ENCODE peak calls at places on chromosome 13, in six cellular contexts. One of them, this sample, is unnamed.

GRCh38 chr13:20430296-20430695 is 95.4 kb downstream of the CRYL1 start:
- DNase-seq in GM12865: no peak
- DNase-seq in choroid plexus epithelial cell: no peak
- DNase-seq in hepatocyte: no peak
- DNase-seq in glutamatergic neuron: no peak
- DNase-seq in bronchial epithelial cell: no peak
- DNase-seq in this sample: no peak

GRCh38 chr13:20945952-20946383 is 43.4 kb upstream of the XPO4 start:
- DNase-seq in GM12865: no peak
- DNase-seq in choroid plexus epithelial cell: peak; percentile 32
- DNase-seq in hepatocyte: no peak
- DNase-seq in glutamatergic neuron: peak; percentile 31
- DNase-seq in bronchial epithelial cell: no peak
- DNase-seq in this sample: no peak

GRCh38 chr13:76330756-76331155 is 555.4 kb downstream of the KCTD12 start:
- DNase-seq in GM12865: no peak
- DNase-seq in choroid plexus epithelial cell: no peak
- DNase-seq in hepatocyte: no peak
- DNase-seq in glutamatergic neuron: no peak
- DNase-seq in bronchial epithelial cell: no peak
- DNase-seq in this sample: no peak

GRCh38 chr13:67120872-67121531 is 109.1 kb downstream of the PCDH9 start:
- DNase-seq in GM12865: no peak
- DNase-seq in choroid plexus epithelial cell: peak; percentile 50
- DNase-seq in hepatocyte: no peak
- DNase-seq in glutamatergic neuron: no peak
- DNase-seq in bronchial epithelial cell: peak; percentile 31
- DNase-seq in this sample: no peak

GRCh38 chr13:92769064-92769463 is 457.5 kb upstream of the GPC6 start:
- DNase-seq in GM12865: no peak
- DNase-seq in choroid plexus epithelial cell: peak; percentile 18
- DNase-seq in hepatocyte: no peak
- DNase-seq in glutamatergic neuron: no peak
- DNase-seq in bronchial epithelial cell: no peak
- DNase-seq in this sample: no peak

GRCh38 chr13:107450931-107451330 is 764.4 kb downstream of the LIG4 start:
- DNase-seq in GM12865: no peak
- DNase-seq in choroid plexus epithelial cell: peak; percentile 99
- DNase-seq in hepatocyte: no peak
- DNase-seq in glutamatergic neuron: no peak
- DNase-seq in bronchial epithelial cell: no peak
- DNase-seq in this sample: peak; percentile 99

GRCh38 chr13:51832471-51833152 is 12.4 kb downstream of the TMEM272 start:
- DNase-seq in GM12865: peak; percentile 55
- DNase-seq in choroid plexus epithelial cell: peak; percentile 54
- DNase-seq in hepatocyte: no peak
- DNase-seq in glutamatergic neuron: no peak
- DNase-seq in bronchial epithelial cell: no peak
- DNase-seq in this sample: no peak

GRCh38 chr13:101289764-101290163 is 126.5 kb downstream of the NALCN start:
- DNase-seq in GM12865: peak; percentile 13
- DNase-seq in choroid plexus epithelial cell: peak; percentile 90
- DNase-seq in hepatocyte: peak; percentile 64
- DNase-seq in glutamatergic neuron: peak; percentile 92
- DNase-seq in bronchial epithelial cell: peak; percentile 44
- DNase-seq in this sample: peak; percentile 80

GRCh38 chr13:113538689-113539058 is 45.9 kb upstream of the TFDP1 start:
- DNase-seq in GM12865: no peak
- DNase-seq in choroid plexus epithelial cell: no peak
- DNase-seq in hepatocyte: no peak
- DNase-seq in glutamatergic neuron: no peak
- DNase-seq in bronchial epithelial cell: no peak
- DNase-seq in this sample: no peak

GRCh38 chr13:85879014-85879413 is 79.8 kb upstream of the SLITRK6 start:
- DNase-seq in GM12865: no peak
- DNase-seq in choroid plexus epithelial cell: peak; percentile 2
- DNase-seq in hepatocyte: no peak
- DNase-seq in glutamatergic neuron: no peak
- DNase-seq in bronchial epithelial cell: peak; percentile 15
- DNase-seq in this sample: no peak

DNA sequence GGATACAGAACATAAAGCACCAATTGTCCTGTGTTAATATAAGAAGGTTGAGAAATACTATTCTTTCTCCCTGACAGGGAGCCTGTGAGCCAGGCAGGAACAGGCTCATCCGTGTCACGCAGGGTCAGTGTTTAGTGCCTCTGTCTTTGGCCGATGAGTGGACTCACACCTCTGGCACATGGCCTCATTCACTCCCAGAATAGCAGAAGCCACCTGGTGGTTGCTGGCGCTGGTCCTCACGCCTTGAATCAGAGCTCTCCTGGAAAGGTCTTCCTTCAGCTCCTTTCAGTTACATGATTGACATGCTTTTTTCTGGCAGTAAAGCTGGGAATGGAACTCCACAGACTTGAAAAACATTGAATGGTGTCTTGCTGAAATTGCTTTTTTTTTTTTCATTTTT is 28.1 kb upstream of the SIAH3 start:
- DNase-seq in GM12865: peak; percentile 31
- DNase-seq in choroid plexus epithelial cell: peak; percentile 9
- DNase-seq in hepatocyte: peak; percentile 32
- DNase-seq in glutamatergic neuron: peak; percentile 39
- DNase-seq in bronchial epithelial cell: peak; percentile 33
- DNase-seq in this sample: peak; percentile 9
- TF ChIP-seq CTCF in GM12865: peak; percentile 42
- TF ChIP-seq CTCF in choroid plexus epithelial cell: peak; percentile 35
- TF ChIP-seq CTCF in hepatocyte: peak; percentile 22
- TF ChIP-seq CTCF in glutamatergic neuron: no peak
- TF ChIP-seq CTCF in bronchial epithelial cell: peak; percentile 55
- TF ChIP-seq CTCF in this sample: peak; percentile 35

GRCh38 chr13:26132756-26133155 is 80.9 kb upstream of the SHISA2 start:
- DNase-seq in GM12865: no peak
- DNase-seq in choroid plexus epithelial cell: peak; percentile 43
- DNase-seq in hepatocyte: no peak
- DNase-seq in glutamatergic neuron: no peak
- DNase-seq in bronchial epithelial cell: peak; percentile 1
- DNase-seq in this sample: no peak
- TF ChIP-seq CTCF in GM12865: no peak
- TF ChIP-seq CTCF in choroid plexus epithelial cell: peak; percentile 51
- TF ChIP-seq CTCF in hepatocyte: peak; percentile 43
- TF ChIP-seq CTCF in glutamatergic neuron: no peak
- TF ChIP-seq CTCF in bronchial epithelial cell: no peak
- TF ChIP-seq CTCF in this sample: peak; percentile 24

GRCh38 chr13:95536629-95537241 is 15.8 kb upstream of the CLDN10 start:
- DNase-seq in GM12865: peak; percentile 35
- DNase-seq in choroid plexus epithelial cell: peak; percentile 65
- DNase-seq in hepatocyte: peak; percentile 43
- DNase-seq in glutamatergic neuron: no peak
- DNase-seq in bronchial epithelial cell: peak; percentile 44
- DNase-seq in this sample: peak; percentile 54
- TF ChIP-seq CTCF in GM12865: peak; percentile 19
- TF ChIP-seq CTCF in choroid plexus epithelial cell: peak; percentile 55
- TF ChIP-seq CTCF in hepatocyte: peak; percentile 59
- TF ChIP-seq CTCF in glutamatergic neuron: peak; percentile 57
- TF ChIP-seq CTCF in bronchial epithelial cell: peak; percentile 1
- TF ChIP-seq CTCF in this sample: peak; percentile 31

GRCh38 chr13:30332516-30333165 is 25.3 kb upstream of the KATNAL1 start:
- DNase-seq in GM12865: no peak
- DNase-seq in choroid plexus epithelial cell: no peak
- DNase-seq in hepatocyte: peak; percentile 22
- DNase-seq in glutamatergic neuron: no peak
- DNase-seq in bronchial epithelial cell: no peak
- DNase-seq in this sample: no peak

GRCh38 chr13:30337061-30337601 is 29.8 kb upstream of the KATNAL1 start:
- DNase-seq in GM12865: no peak
- DNase-seq in choroid plexus epithelial cell: no peak
- DNase-seq in hepatocyte: no peak
- DNase-seq in glutamatergic neuron: no peak
- DNase-seq in bronchial epithelial cell: no peak
- DNase-seq in this sample: no peak

GRCh38 chr13:30333601-30334000 is 26.2 kb upstream of the KATNAL1 start:
- DNase-seq in GM12865: no peak
- DNase-seq in choroid plexus epithelial cell: no peak
- DNase-seq in hepatocyte: no peak
- DNase-seq in glutamatergic neuron: no peak
- DNase-seq in bronchial epithelial cell: no peak
- DNase-seq in this sample: no peak

GRCh38 chr13:30331331-30331771 is 24.0 kb upstream of the KATNAL1 start:
- DNase-seq in GM12865: no peak
- DNase-seq in choroid plexus epithelial cell: no peak
- DNase-seq in hepatocyte: no peak
- DNase-seq in glutamatergic neuron: no peak
- DNase-seq in bronchial epithelial cell: no peak
- DNase-seq in this sample: no peak

DNA sequence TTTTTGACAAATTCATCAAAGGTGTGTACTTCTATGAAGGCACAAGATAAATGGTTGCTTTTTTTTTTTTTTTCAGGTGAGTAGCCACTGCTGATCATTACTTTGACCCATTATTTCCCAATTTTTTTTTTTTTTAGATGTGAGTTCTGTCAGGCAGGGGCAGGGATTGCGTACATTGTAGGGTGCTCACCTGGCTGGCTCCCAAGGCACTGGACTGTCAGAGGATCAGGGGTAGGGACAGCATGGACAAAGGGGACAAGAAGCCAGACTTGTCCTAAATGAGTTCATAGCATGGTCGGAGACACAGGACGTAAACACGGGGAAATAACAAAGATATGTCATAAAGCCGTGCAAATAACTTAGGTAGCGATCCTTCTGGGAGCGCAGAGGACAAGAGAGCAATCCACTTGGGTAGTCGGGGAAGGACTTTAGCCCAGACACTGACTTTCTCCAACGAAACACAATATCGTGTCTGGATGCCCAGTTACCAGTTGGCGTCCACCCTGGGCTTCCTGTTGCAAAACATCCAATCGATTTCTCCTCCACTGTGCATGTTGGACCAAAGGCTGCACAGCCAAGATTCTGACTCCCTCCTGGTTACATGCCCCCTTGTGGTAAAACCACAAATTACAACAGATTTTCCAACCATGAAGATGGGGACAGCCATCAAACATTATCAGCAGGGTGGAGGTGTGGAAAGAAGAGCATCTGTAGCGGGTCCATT is 27.5 kb upstream of the KATNAL1 start:
- DNase-seq in GM12865: peak; percentile 69
- DNase-seq in choroid plexus epithelial cell: no peak
- DNase-seq in hepatocyte: no peak
- DNase-seq in glutamatergic neuron: no peak
- DNase-seq in bronchial epithelial cell: peak; percentile 17
- DNase-seq in this sample: peak; percentile 12
- TF ChIP-seq CTCF in GM12865: peak; percentile 55
- TF ChIP-seq CTCF in choroid plexus epithelial cell: peak; percentile 55
- TF ChIP-seq CTCF in hepatocyte: peak; percentile 21
- TF ChIP-seq CTCF in glutamatergic neuron: peak; percentile 85
- TF ChIP-seq CTCF in bronchial epithelial cell: peak; percentile 42
- TF ChIP-seq CTCF in this sample: peak; percentile 40

DNA sequence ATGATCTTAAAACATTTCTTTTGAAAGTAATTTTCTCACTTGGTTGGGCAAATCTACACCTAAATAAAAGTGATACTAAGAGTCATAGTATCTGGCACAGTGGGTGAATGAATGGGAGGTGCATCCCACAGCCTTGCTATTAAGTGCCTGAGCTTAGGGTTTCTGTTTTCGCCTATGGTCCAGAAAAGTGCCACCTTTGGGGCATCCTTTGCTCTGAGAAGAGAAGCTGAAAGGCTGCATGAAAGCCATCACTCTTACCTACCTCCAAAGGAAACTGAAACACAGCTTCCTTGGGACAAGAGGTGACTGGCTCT is 55.6 kb upstream of the AKAP11 start:
- DNase-seq in GM12865: no peak
- DNase-seq in choroid plexus epithelial cell: no peak
- DNase-seq in hepatocyte: no peak
- DNase-seq in glutamatergic neuron: no peak
- DNase-seq in bronchial epithelial cell: no peak
- DNase-seq in this sample: no peak
- TF ChIP-seq CTCF in GM12865: no peak
- TF ChIP-seq CTCF in choroid plexus epithelial cell: no peak
- TF ChIP-seq CTCF in hepatocyte: no peak
- TF ChIP-seq CTCF in glutamatergic neuron: no peak
- TF ChIP-seq CTCF in bronchial epithelial cell: no peak
- TF ChIP-seq CTCF in this sample: no peak

DNA sequence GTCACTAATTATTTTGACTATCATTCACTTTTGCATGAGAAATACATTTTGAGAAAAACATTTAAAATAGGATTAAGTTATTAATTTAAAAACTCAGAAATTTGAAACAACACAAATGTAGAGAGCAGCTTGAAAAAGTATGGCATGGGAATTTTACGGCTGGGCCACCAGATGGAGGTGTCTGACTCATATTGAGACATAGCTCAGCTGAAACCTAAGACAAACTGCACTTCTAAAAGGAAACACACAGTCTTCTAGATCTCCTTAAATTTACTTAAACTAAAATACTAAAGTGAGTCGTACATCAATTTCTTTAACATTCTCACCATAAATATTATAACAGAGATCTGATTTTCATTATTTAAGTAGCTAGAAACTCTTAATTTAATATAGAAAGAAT is 41.9 kb upstream of the POSTN start:
- DNase-seq in GM12865: peak; percentile 12
- DNase-seq in choroid plexus epithelial cell: peak; percentile 94
- DNase-seq in hepatocyte: peak; percentile 54
- DNase-seq in glutamatergic neuron: no peak
- DNase-seq in bronchial epithelial cell: peak; percentile 66
- DNase-seq in this sample: peak; percentile 80
- TF ChIP-seq CTCF in GM12865: no peak
- TF ChIP-seq CTCF in choroid plexus epithelial cell: peak; percentile 83
- TF ChIP-seq CTCF in hepatocyte: peak; percentile 66
- TF ChIP-seq CTCF in glutamatergic neuron: peak; percentile 51
- TF ChIP-seq CTCF in bronchial epithelial cell: peak; percentile 45
- TF ChIP-seq CTCF in this sample: peak; percentile 68

GRCh38 chr13:31234729-31235128 is 35.0 kb downstream of the B3GLCT start:
- DNase-seq in GM12865: peak; percentile 41
- DNase-seq in choroid plexus epithelial cell: peak; percentile 41
- DNase-seq in hepatocyte: no peak
- DNase-seq in glutamatergic neuron: no peak
- DNase-seq in bronchial epithelial cell: peak; percentile 3
- DNase-seq in this sample: no peak
- TF ChIP-seq CTCF in GM12865: peak; percentile 34
- TF ChIP-seq CTCF in choroid plexus epithelial cell: peak; percentile 62
- TF ChIP-seq CTCF in hepatocyte: peak; percentile 8
- TF ChIP-seq CTCF in glutamatergic neuron: peak; percentile 43
- TF ChIP-seq CTCF in bronchial epithelial cell: peak; percentile 28
- TF ChIP-seq CTCF in this sample: peak; percentile 52

This sample was measured in astrocyte of the spinal cord.